ENCODE peak calls at places on chromosomes 4 and X, in ten cellular contexts. I, F, B, E, K, Y, U, L, M and A are unnamed samples.

GRCh38 chr4:76388160-76388908 is 32.6 kb downstream of the CCDC158 start:
- DNase-seq in K (no peak), U (no peak), I (no peak), L (no peak), E (no peak), M (no peak), B (no peak), Y (no peak), F (no peak), A (no peak)

GRCh38 chr4:27020203-27020602 is 159.6 kb downstream of the STIM2 start:
- DNase-seq in E (no peak), L (no peak), U (no peak), Y (no peak), I (no peak), F (no peak), B (no peak), K (no peak), M (no peak), A (no peak)

GRCh38 chr4:7860600-7861158 is 79.0 kb downstream of the AFAP1 start:
- DNase-seq in K (no peak), Y (no peak), I (no peak), U (no peak), F (no peak), L (no peak), B (no peak), E (no peak), M (peak), A (no peak)

GRCh38 chr4:185304944-185305690 is 90.6 kb downstream of the LRP2BP start:
- DNase-seq in K (peak), Y (peak), E (no peak), F (no peak), I (peak), B (peak), U (peak), M (no peak), L (no peak), A (peak)

GRCh38 chr4:75705198-75705712 is 19.1 kb upstream of the USO1 start:
- DNase-seq in K (no peak), I (no peak), B (no peak), L (no peak), M (no peak), U (no peak), E (no peak), F (no peak), Y (no peak), A (peak)

GRCh38 chr4:138184881-138185280 is 57.3 kb downstream of the SLC7A11 start:
- DNase-seq in K (no peak), F (no peak), I (no peak), M (no peak), Y (no peak), L (no peak), E (no peak), U (no peak), B (no peak), A (no peak)

GRCh38 chr4:3372264-3372932 is 69.4 kb upstream of the HGFAC start:
- DNase-seq in F (peak), L (no peak), K (no peak), E (no peak), U (no peak), Y (no peak), I (no peak), B (no peak), M (peak), A (no peak)

GRCh38 chr4:11424000-11424399 is 4.7 kb downstream of the HS3ST1 start:
- DNase-seq in E (no peak), F (peak), L (no peak), U (peak), M (no peak), B (peak), I (no peak), K (peak), Y (no peak), A (peak)

GRCh38 chrX:34521563-34521962 is 135.5 kb downstream of the TMEM47 start:
- DNase-seq in Y (no peak), F (no peak), L (no peak), I (no peak), B (peak), E (no peak), U (no peak), K (peak), M (no peak), A (no peak)

GRCh38 chrX:3244203-3244743 is 102.2 kb downstream of the MXRA5 start:
- DNase-seq in E (no peak), L (no peak), M (no peak), K (no peak), Y (no peak), F (no peak), B (peak), U (peak), I (no peak), A (no peak)

GRCh38 chr4:40622913-40623312 is 6.8 kb downstream of the RBM47 start:
- DNase-seq in F (no peak), M (no peak), K (no peak), U (no peak), B (peak), I (peak), E (no peak), L (no peak), Y (no peak), A (no peak)

GRCh38 chrX:111869639-111870034 is 6.3 kb upstream of the TRPC5OS start:
- DNase-seq in I (no peak), K (peak), B (peak), L (no peak), M (no peak), Y (no peak), F (peak), U (peak), E (no peak), A (peak)

GRCh38 chr4:3827616-3828492 is 61.7 kb downstream of the ADRA2C start:
- DNase-seq in F (peak), M (peak), I (no peak), L (no peak), E (peak), B (peak), Y (no peak), K (peak), U (no peak), A (no peak)

GRCh38 chr4:1002131-1002630 is 9.0 kb upstream of the SLC26A1 start:
- DNase-seq in Y (no peak), F (peak), U (no peak), B (no peak), E (no peak), K (peak), L (no peak), I (no peak), M (peak), A (peak)

GRCh38 chrX:115344885-115345653 is 55.6 kb downstream of the LUZP4 start:
- DNase-seq in M (no peak), E (peak), L (no peak), F (peak), I (no peak), K (peak), Y (no peak), B (peak), U (peak), A (peak)

GRCh38 chr4:139419388-139419914 is 34.5 kb upstream of the RAB33B start:
- DNase-seq in B (peak), E (no peak), F (peak), M (no peak), L (no peak), U (peak), K (peak), Y (peak), I (peak), A (peak)

GRCh38 chrX:20594985-20595384 is 328.3 kb upstream of the RPS6KA3 start:
- DNase-seq in F (no peak), K (no peak), B (no peak), Y (no peak), E (no peak), I (no peak), M (no peak), L (no peak), U (peak), A (peak)

GRCh38 chrX:116384406-116384805 is 52.0 kb upstream of the SLC6A14 start:
- DNase-seq in M (no peak), E (no peak), Y (no peak), B (peak), F (peak), U (no peak), K (no peak), L (no peak), I (no peak), A (no peak)

GRCh38 chrX:132463411-132463810 is 25.4 kb downstream of the MBNL3 start:
- DNase-seq in Y (no peak), F (no peak), L (no peak), U (peak), E (no peak), I (no peak), B (peak), K (peak), M (no peak), A (no peak)

GRCh38 chr4:44319129-44319528 is 129.5 kb downstream of the KCTD8 start:
- DNase-seq in E (no peak), Y (no peak), B (no peak), U (no peak), M (no peak), F (no peak), K (no peak), I (no peak), L (no peak), A (no peak)